ENCODE peak calls at places on chromosomes 7 and 10, in ten cellular contexts. K, A, D, V, C, E, N, X, L and G are unnamed samples.

GRCh38 chr10:819326-819725 is 112.2 kb downstream of the LARP4B start:
- DNase-seq in K (no peak), A (no peak), D (peak; percentile 53), V (no peak), C (no peak), E (no peak), N (peak; percentile 52), X (no peak), L (no peak), G (no peak)

GRCh38 chr7:8637322-8637721 is 203.9 kb downstream of the NXPH1 start:
- DNase-seq in K (no peak), A (no peak), D (no peak), V (no peak), C (no peak), E (no peak), N (no peak), X (no peak), L (no peak), G (no peak)

GRCh38 chr7:130071701-130072622 is 1.6 kb downstream of the KLHDC10 start:
- DNase-seq in K (peak; percentile 64), A (no peak), D (peak; percentile 91), V (no peak), C (peak; percentile 88), E (peak; percentile 94), N (peak; percentile 71), X (peak; percentile 73), L (no peak), G (no peak)

GRCh38 chr7:96085953-96086352 is 235.9 kb downstream of the SLC25A13 start:
- DNase-seq in K (no peak), A (no peak), D (no peak), V (no peak), C (no peak), E (no peak), N (no peak), X (no peak), L (no peak), G (no peak)

GRCh38 chr10:96585726-96586418 is 940 bp downstream of the TM9SF3 start:
- DNase-seq in K (no peak), A (no peak), D (peak; percentile 14), V (no peak), C (peak; percentile 61), E (peak; percentile 34), N (no peak), X (no peak), L (no peak), G (no peak)

GRCh38 chr7:70259497-70259896 is 661.2 kb downstream of the AUTS2 start:
- DNase-seq in K (no peak), A (no peak), D (peak; percentile 82), V (peak; percentile 15), C (no peak), E (no peak), N (no peak), X (no peak), L (peak; percentile 54), G (no peak)

GRCh38 chr7:70271617-70272081 is 673.4 kb downstream of the AUTS2 start:
- DNase-seq in K (no peak), A (no peak), D (peak; percentile 68), V (no peak), C (no peak), E (no peak), N (no peak), X (no peak), L (no peak), G (no peak)

GRCh38 chr7:32890553-32891045 is 961 bp downstream of the KBTBD2 start:
- DNase-seq in K (no peak), A (no peak), D (peak; percentile 81), V (no peak), C (peak; percentile 70), E (peak; percentile 77), N (no peak), X (no peak), L (no peak), G (no peak)

GRCh38 chr7:28890137-28890536 is 68.0 kb downstream of the TRIL start:
- DNase-seq in K (no peak), A (no peak), D (no peak), V (no peak), C (no peak), E (no peak), N (no peak), X (no peak), L (no peak), G (no peak)
- H3K4me3 ChIP-seq in K (no peak overlapping the region), A (no peak overlapping the region), D (no peak overlapping the region), V (no peak overlapping the region), C (no peak overlapping the region), E (no peak overlapping the region), N (no peak overlapping the region), X (no peak overlapping the region), L (no peak overlapping the region), G (no peak overlapping the region)

GRCh38 chr10:77636286-77636966 is 1.2 kb downstream of the KCNMA1 start:
- DNase-seq in K (peak; percentile 77), A (no peak), D (no peak), V (no peak), C (no peak), E (no peak), N (no peak), X (no peak), L (peak; percentile 58), G (no peak)

GRCh38 chr10:77634939-77635338 is 2.7 kb downstream of the KCNMA1 start:
- DNase-seq in K (no peak), A (no peak), D (no peak), V (no peak), C (no peak), E (no peak), N (no peak), X (no peak), L (no peak), G (no peak)

GRCh38 chr10:77637474-77637985 is at the start of gene KCNMA1:
- DNase-seq in K (peak; percentile 57), A (peak; percentile 53), D (no peak), V (no peak), C (peak; percentile 46), E (no peak), N (no peak), X (peak; percentile 83), L (peak; percentile 56), G (peak; percentile 33)

GRCh38 chr10:77636967-77637473 is 588 bp downstream of the KCNMA1 start:
- DNase-seq in K (no peak), A (peak; percentile 48), D (no peak), V (no peak), C (no peak), E (no peak), N (no peak), X (peak; percentile 68), L (peak; percentile 56), G (no peak)

DNA sequence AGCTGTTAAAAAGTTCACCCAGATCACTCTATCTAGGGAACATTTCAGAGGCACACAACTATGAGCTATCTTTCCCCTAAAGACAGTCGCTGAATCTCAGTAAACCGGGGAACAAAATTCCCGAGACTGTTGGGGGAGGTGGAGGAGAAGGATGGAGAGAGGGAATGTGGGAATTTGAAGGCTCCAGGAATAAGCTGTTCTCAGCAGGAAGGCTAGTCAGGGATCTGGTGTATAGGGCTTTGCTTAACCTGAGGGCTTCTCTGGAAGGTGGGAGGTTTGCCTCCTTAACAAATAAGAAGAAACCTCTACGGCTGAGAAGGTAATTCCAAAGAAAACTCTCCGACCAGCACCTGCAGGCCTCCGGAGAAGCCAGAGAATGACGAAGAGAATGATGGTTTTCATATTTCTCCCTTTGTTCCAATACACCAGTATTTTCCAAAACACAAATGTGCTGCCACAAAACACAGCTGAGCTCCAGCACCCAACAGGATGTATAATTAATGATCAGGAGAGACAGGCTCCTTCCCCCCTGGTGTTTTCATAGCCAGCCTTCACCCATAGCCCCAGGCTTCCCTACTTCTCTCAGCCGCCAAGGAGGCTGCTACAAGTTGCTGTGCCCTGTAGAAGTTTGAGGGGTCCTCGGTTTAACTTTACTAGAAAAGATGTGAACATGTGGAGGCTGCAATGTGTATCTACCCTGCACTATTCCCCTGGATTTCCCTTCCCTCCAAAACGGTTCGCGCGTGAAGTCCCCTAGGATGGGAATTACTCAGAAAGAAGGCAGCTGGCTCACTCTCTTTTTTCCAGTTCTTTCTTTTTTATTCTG is 2.0 kb downstream of the KCNMA1 start:
- DNase-seq in K (no peak), A (no peak), D (no peak), V (no peak), C (no peak), E (no peak), N (no peak), X (no peak), L (no peak), G (no peak)
- H3K4me3 ChIP-seq in K (peak overlapping the region; percentile 74), A (peak overlapping the region; percentile 53), D (peak overlapping the region; percentile 70), V (peak overlapping the region; percentile 64), C (no peak overlapping the region), E (no peak overlapping the region), N (no peak overlapping the region), X (peak overlapping the region; percentile 72), L (peak overlapping the region; percentile 77), G (peak overlapping the region; percentile 55)

GRCh38 chr7:101340379-101340778 is 18.8 kb upstream of the IFT22 start:
- DNase-seq in K (no peak), A (no peak), D (no peak), V (no peak), C (no peak), E (no peak), N (no peak), X (no peak), L (no peak), G (no peak)
- H3K4me3 ChIP-seq in K (no peak overlapping the region), A (no peak overlapping the region), D (no peak overlapping the region), V (no peak overlapping the region), C (no peak overlapping the region), E (no peak overlapping the region), N (no peak overlapping the region), X (no peak overlapping the region), L (no peak overlapping the region), G (no peak overlapping the region)

DNA sequence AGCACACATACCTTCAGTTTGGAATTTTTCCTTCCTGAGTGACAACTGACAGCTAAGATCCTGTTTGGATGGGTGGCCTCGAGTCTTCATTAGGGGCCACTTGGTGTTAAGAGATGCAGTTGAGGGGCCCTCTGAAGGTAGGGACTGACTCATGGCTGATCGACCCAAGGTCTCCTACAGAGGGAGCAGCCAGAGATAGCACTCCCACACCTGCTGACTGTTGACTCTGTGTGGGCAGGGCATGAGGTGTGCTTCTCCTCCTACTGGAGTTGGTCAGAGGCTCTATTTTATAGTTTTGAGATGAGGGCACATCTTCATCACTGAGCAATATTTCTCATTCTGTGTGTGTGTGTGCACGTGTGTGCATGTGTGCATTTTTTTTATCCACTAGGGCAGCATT is 378.8 kb upstream of the PODXL start:
- DNase-seq in K (no peak), A (no peak), D (no peak), V (no peak), C (peak; percentile 47), E (no peak), N (no peak), X (no peak), L (no peak), G (no peak)
- H3K4me3 ChIP-seq in K (no peak overlapping the region), A (no peak overlapping the region), D (no peak overlapping the region), V (no peak overlapping the region), C (no peak overlapping the region), E (no peak overlapping the region), N (no peak overlapping the region), X (no peak overlapping the region), L (no peak overlapping the region), G (no peak overlapping the region)